ENCODE peak calls at places on chromosomes 4 and X, in five cellular contexts. S is SK-N-SH, W is T-helper 1 cell, F is HEK293T, V is ELF-1. E is an unnamed sample.

GRCh38 chr4:173334891-173335754 is 965 bp upstream of the HMGB2 start:
- DNase-seq in S (peak), W (peak), F (peak), V (peak), E (peak)

GRCh38 chrX:51435101-51435500 is 61.3 kb downstream of the NUDT11 start:
- DNase-seq in S (no peak), W (no peak), F (no peak), V (no peak), E (no peak)

GRCh38 chr4:67568820-67569219 is 10.3 kb downstream of the STAP1 start:
- DNase-seq in S (no peak), W (no peak), F (no peak), V (no peak), E (no peak)

GRCh38 chrX:118751950-118752783 is 24.8 kb downstream of the IL13RA1 start:
- DNase-seq in S (no peak), W (peak), F (no peak), V (no peak), E (no peak)

GRCh38 chr4:93495346-93495745 is 333.2 kb upstream of the ATOH1 start:
- DNase-seq in S (no peak), W (no peak), F (no peak), V (no peak), E (no peak)

GRCh38 chr4:160406426-160406825 is 1303.5 kb downstream of the RAPGEF2 start:
- DNase-seq in S (no peak), W (no peak), F (no peak), V (no peak), E (no peak)

GRCh38 chr4:51831133-51831532 is 11.8 kb upstream of the DCUN1D4 start:
- DNase-seq in S (peak), W (peak), F (peak), V (peak), E (peak)

GRCh38 chr4:167956676-167957075 is 135.7 kb upstream of the ANXA10 start:
- DNase-seq in S (no peak), W (no peak), F (no peak), V (no peak), E (no peak)

GRCh38 chrX:37420179-37420578 is 71.0 kb downstream of the PRRG1 start:
- DNase-seq in S (no peak), W (no peak), F (no peak), V (no peak), E (no peak)

GRCh38 chrX:72280210-72280882 is 3.3 kb upstream of the RPS4X start:
- DNase-seq in S (no peak), W (no peak), F (no peak), V (peak), E (no peak)

GRCh38 chr4:108529984-108530901 is 90.1 kb upstream of the RPL34 start:
- DNase-seq in S (no peak), W (no peak), F (no peak), V (no peak), E (no peak)

GRCh38 chr4:26124753-26125236 is 196.0 kb upstream of the RBPJ start:
- DNase-seq in S (no peak), W (no peak), F (no peak), V (no peak), E (no peak)

GRCh38 chr4:127355738-127356137 is 277.0 kb upstream of the INTU start:
- DNase-seq in S (no peak), W (no peak), F (no peak), V (no peak), E (no peak)

GRCh38 chr4:189773909-189774308 is 166.8 kb upstream of the FRG1 start:
- DNase-seq in S (no peak), W (no peak), F (no peak), V (no peak), E (no peak)

GRCh38 chrX:48702716-48703115 is 6.2 kb downstream of the SUV39H1 start:
- DNase-seq in S (no peak), W (no peak), F (no peak), V (peak), E (no peak)

GRCh38 chr4:73001885-73002284 is 67.6 kb downstream of the COX18 start:
- DNase-seq in S (no peak), W (no peak), F (no peak), V (no peak), E (no peak)

GRCh38 chr4:76964769-76965168 is 15.2 kb downstream of the SEPTIN11 start:
- DNase-seq in S (no peak), W (no peak), F (no peak), V (no peak), E (peak)

GRCh38 chrX:75784689-75785491 is at the start of gene MAGEE2:
- DNase-seq in S (peak), W (peak), F (no peak), V (peak), E (no peak)

GRCh38 chr4:81152839-81153713 is 61.9 kb downstream of the PRKG2 start:
- DNase-seq in S (no peak), W (no peak), F (no peak), V (no peak), E (no peak)

GRCh38 chr4:1576200-1576960 is 107.7 kb downstream of the FAM53A start:
- DNase-seq in S (no peak), W (no peak), F (no peak), V (no peak), E (no peak)

GRCh38 chrX:33298622-33299021 is 87.3 kb upstream of the DMD start:
- DNase-seq in S (no peak), W (no peak), F (no peak), V (no peak), E (no peak)

GRCh38 chr4:76823516-76823915 is 74.4 kb downstream of the SOWAHB start:
- DNase-seq in S (no peak), W (no peak), F (no peak), V (no peak), E (no peak)

GRCh38 chrX:153061732-153062131 is 5.5 kb downstream of the PNMA3 start:
- DNase-seq in S (no peak), W (no peak), F (no peak), V (no peak), E (no peak)

GRCh38 chrX:56726609-56727008 is 2.4 kb upstream of the NBDY start:
- DNase-seq in S (peak), W (peak), F (peak), V (peak), E (peak)

GRCh38 chr4:70705146-70705855 is 16.5 kb upstream of the RUFY3 start:
- DNase-seq in S (peak), W (peak), F (peak), V (peak), E (peak)

GRCh38 chrX:84046403-84046984 is 141.5 kb downstream of the RPS6KA6 start:
- DNase-seq in S (peak), W (peak), F (peak), V (peak), E (peak)

GRCh38 chr4:16082424-16083216 is 1.2 kb downstream of the PROM1 start:
- DNase-seq in S (peak), W (peak), F (peak), V (peak), E (peak)